ENCODE peak calls at places on chromosomes 5 and 9, in nine cellular contexts. Q is adrenal gland; F is T-helper 2 cell; H is ovary; G is left ventricle myocardium superior; I is stimulated activated CD4-positive, alpha-beta T cell treated with anti-CD3 and anti-CD28 coated beads, Interleukin-12 subunit alpha, Interleukin-12 subunit beta, amount 100 ng/mL, for 24 hours; S is omental fat pad; V is fibroblast of villous mesenchyme; L is NCI-H82. N is an unnamed sample.
A peak's percentile ranks its signal among the peaks of the same experiment; 100 is the strongest.

GRCh38 chr9:130607640-130608420 is 28.5 kb downstream of the FUBP3 start:
- DNase-seq in Q (peak; percentile 60), F (no peak), H (no peak), G (no peak), I (no peak), S (no peak), V (peak; percentile 57), L (no peak), N (peak; percentile 40)

GRCh38 chr5:173869316-173869715 is 18.8 kb upstream of the CPEB4 start:
- DNase-seq in Q (no peak), F (no peak), H (no peak), G (no peak), I (no peak), S (no peak), V (no peak), L (no peak), N (no peak)

GRCh38 chr5:177478711-177479646 is 5.5 kb upstream of the DBN1 start:
- DNase-seq in Q (peak; percentile 90), F (no peak), H (peak; percentile 76), G (peak; percentile 94), I (no peak), S (no peak), V (peak; percentile 90), L (no peak), N (peak; percentile 81)

GRCh38 chr5:89729623-89730390 is 679.7 kb downstream of the CETN3 start:
- DNase-seq in Q (no peak), F (no peak), H (no peak), G (no peak), I (no peak), S (no peak), V (peak; percentile 3), L (peak; percentile 2), N (no peak)

GRCh38 chr5:95563367-95563766 is 8.5 kb downstream of the ARSK start:
- DNase-seq in Q (no peak), F (no peak), H (no peak), G (no peak), I (no peak), S (no peak), V (no peak), L (no peak), N (no peak)

GRCh38 chr5:98771389-98772109 is 1.9 kb upstream of the RGMB start:
- DNase-seq in Q (peak; percentile 65), F (no peak), H (no peak), G (no peak), I (no peak), S (no peak), V (peak; percentile 93), L (peak; percentile 87), N (peak; percentile 94)

GRCh38 chr5:170811719-170812118 is 28.2 kb downstream of the GABRP start:
- DNase-seq in Q (no peak), F (no peak), H (no peak), G (no peak), I (no peak), S (no peak), V (no peak), L (no peak), N (no peak)

GRCh38 chr9:35664531-35665470 is at the start of gene ARHGEF39:
- DNase-seq in Q (peak; percentile 79), F (peak; percentile 45), H (peak; percentile 81), G (peak; percentile 90), I (peak; percentile 49), S (no peak), V (peak; percentile 79), L (peak; percentile 83), N (peak; percentile 70)

GRCh38 chr9:102497709-102498108 is 497.4 kb upstream of the CYLC2 start:
- DNase-seq in Q (no peak), F (no peak), H (no peak), G (no peak), I (no peak), S (no peak), V (no peak), L (peak; percentile 81), N (no peak)

GRCh38 chr5:157290981-157291711 is 25.2 kb downstream of the CYFIP2 start:
- DNase-seq in Q (no peak), F (no peak), H (no peak), G (peak; percentile 38), I (no peak), S (no peak), V (no peak), L (no peak), N (no peak)

GRCh38 chr9:98795970-98796363 is 388 bp downstream of the ANKS6 start:
- DNase-seq in Q (no peak), F (no peak), H (peak; percentile 54), G (peak; percentile 66), I (no peak), S (no peak), V (no peak), L (peak; percentile 39), N (no peak)

GRCh38 chr9:137891588-137892423 is 14.2 kb downstream of the CACNA1B start:
- DNase-seq in Q (no peak), F (no peak), H (no peak), G (no peak), I (no peak), S (no peak), V (no peak), L (no peak), N (no peak)

GRCh38 chr5:126366199-126366560 is 57.0 kb upstream of the GRAMD2B start:
- DNase-seq in Q (no peak), F (no peak), H (no peak), G (no peak), I (no peak), S (no peak), V (no peak), L (no peak), N (no peak)

GRCh38 chr9:104386425-104387069 is 117.5 kb upstream of the OR13F1 start:
- DNase-seq in Q (no peak), F (no peak), H (no peak), G (no peak), I (no peak), S (no peak), V (peak; percentile 37), L (peak; percentile 80), N (peak; percentile 65)

GRCh38 chr9:133237271-133237731 is 28.3 kb upstream of the OBP2B start:
- DNase-seq in Q (no peak), F (no peak), H (peak; percentile 64), G (no peak), I (no peak), S (no peak), V (peak; percentile 69), L (no peak), N (peak; percentile 69)

GRCh38 chr9:87290241-87290700 is 207.4 kb upstream of the DAPK1 start:
- DNase-seq in Q (no peak), F (no peak), H (no peak), G (no peak), I (no peak), S (no peak), V (no peak), L (no peak), N (peak; percentile 66)

GRCh38 chr9:118586978-118587377 is 782.3 kb downstream of the BRINP1 start:
- DNase-seq in Q (no peak), F (no peak), H (no peak), G (no peak), I (no peak), S (no peak), V (no peak), L (no peak), N (no peak)

GRCh38 chr5:149583394-149583793 is 2.1 kb downstream of the ARHGEF37 start:
- DNase-seq in Q (no peak), F (no peak), H (no peak), G (no peak), I (no peak), S (no peak), V (no peak), L (no peak), N (peak; percentile 45)

GRCh38 chr5:42005561-42006153 is 80.6 kb downstream of the FBXO4 start:
- DNase-seq in Q (no peak), F (no peak), H (no peak), G (no peak), I (no peak), S (no peak), V (peak; percentile 37), L (peak; percentile 10), N (peak; percentile 45)

GRCh38 chr5:173493040-173493439 is 123.4 kb downstream of the BOD1 start:
- DNase-seq in Q (no peak), F (no peak), H (no peak), G (no peak), I (no peak), S (no peak), V (no peak), L (no peak), N (no peak)

GRCh38 chr5:100682625-100683024 is 147.5 kb downstream of the FAM174A start:
- DNase-seq in Q (no peak), F (no peak), H (no peak), G (no peak), I (no peak), S (no peak), V (no peak), L (no peak), N (no peak)

GRCh38 chr5:9479361-9479760 is 66.5 kb downstream of the SEMA5A start:
- DNase-seq in Q (no peak), F (no peak), H (no peak), G (no peak), I (no peak), S (no peak), V (peak; percentile 56), L (no peak), N (peak; percentile 39)

GRCh38 chr5:132779961-132780360 is 2.9 kb upstream of the SEPTIN8 start:
- DNase-seq in Q (no peak), F (no peak), H (no peak), G (no peak), I (no peak), S (no peak), V (no peak), L (peak; percentile 3), N (no peak)

GRCh38 chr9:83932001-83932400 is 10.8 kb upstream of the KIF27 start:
- DNase-seq in Q (no peak), F (no peak), H (no peak), G (no peak), I (no peak), S (no peak), V (peak; percentile 16), L (no peak), N (no peak)

GRCh38 chr9:37453827-37454226 is 11.4 kb downstream of the ZBTB5 start:
- DNase-seq in Q (no peak), F (no peak), H (no peak), G (no peak), I (no peak), S (no peak), V (no peak), L (no peak), N (no peak)

GRCh38 chr5:151285683-151286082 is 17.9 kb downstream of the SLC36A3 start:
- DNase-seq in Q (no peak), F (no peak), H (no peak), G (no peak), I (no peak), S (no peak), V (no peak), L (no peak), N (no peak)

GRCh38 chr9:30504502-30504905 is 1879.9 kb upstream of the ACO1 start:
- DNase-seq in Q (no peak), F (no peak), H (no peak), G (no peak), I (no peak), S (no peak), V (no peak), L (no peak), N (no peak)

GRCh38 chr5:30040483-30041116 is 1152.9 kb upstream of the CDH6 start:
- DNase-seq in Q (peak; percentile 24), F (no peak), H (no peak), G (no peak), I (no peak), S (no peak), V (peak; percentile 3), L (peak; percentile 75), N (peak; percentile 77)